ENCODE peak calls at places on chromosomes 7 and 10, in four cellular contexts. U is MCF 10A, B is ovary, D is breast epithelium. I is an unnamed sample.

GRCh38 chr10:32077896-32078295 is 21.7 kb upstream of the KIF5B start:
- DNase-seq in U (peak; percentile 81), B (no peak), D (no peak), I (no peak)

GRCh38 chr7:155464183-155464582 is 6.3 kb downstream of the EN2 start:
- DNase-seq in U (no peak), B (no peak), D (no peak), I (no peak)

GRCh38 chr10:51501396-51501795 is 198.0 kb downstream of the CSTF2T start:
- DNase-seq in U (no peak), B (no peak), D (no peak), I (no peak)

GRCh38 chr10:89479255-89479654 is 56.1 kb downstream of the SLC16A12 start:
- DNase-seq in U (no peak), B (no peak), D (no peak), I (no peak)

GRCh38 chr10:102452672-102453340 is 1.5 kb upstream of the C10orf95 start:
- DNase-seq in U (peak; percentile 70), B (no peak), D (no peak), I (no peak)

GRCh38 chr7:128351296-128352123 is 7.8 kb upstream of the RBM28 start:
- DNase-seq in U (no peak), B (no peak), D (no peak), I (no peak)

GRCh38 chr7:87318741-87319140 is 26.7 kb upstream of the CROT start:
- DNase-seq in U (peak; percentile 39), B (no peak), D (no peak), I (no peak)

GRCh38 chr10:458466-458865 is 231.0 kb downstream of the DIP2C start:
- DNase-seq in U (no peak), B (no peak), D (no peak), I (no peak)

GRCh38 chr7:24576171-24577052 is 3.2 kb downstream of the PALS2 start:
- DNase-seq in U (peak; percentile 79), B (no peak), D (no peak), I (no peak)

GRCh38 chr7:87058739-87059524 is 522 bp downstream of the ELAPOR2 start:
- DNase-seq in U (peak; percentile 5), B (peak; percentile 17), D (peak; percentile 54), I (no peak)

GRCh38 chr10:123284022-123284421 is 129.8 kb downstream of the BUB3 start:
- DNase-seq in U (peak; percentile 8), B (no peak), D (no peak), I (no peak)

GRCh38 chr10:17375936-17376584 is 78.3 kb downstream of the ST8SIA6 start:
- DNase-seq in U (peak; percentile 25), B (no peak), D (no peak), I (no peak)

GRCh38 chr10:11162828-11163599 is 145.3 kb downstream of the CELF2 start:
- DNase-seq in U (no peak), B (no peak), D (no peak), I (no peak)

GRCh38 chr7:132243463-132243862 is 332.8 kb downstream of the PLXNA4 start:
- DNase-seq in U (no peak), B (no peak), D (no peak), I (no peak)

GRCh38 chr10:97032624-97033023 is 153.1 kb downstream of the SLIT1 start:
- DNase-seq in U (no peak), B (no peak), D (no peak), I (no peak)

GRCh38 chr7:11281953-11282352 is 308.3 kb downstream of the PHF14 start:
- DNase-seq in U (no peak), B (no peak), D (no peak), I (no peak)

GRCh38 chr7:26691886-26692285 is 172.5 kb downstream of the SKAP2 start:
- DNase-seq in U (no peak), B (no peak), D (no peak), I (no peak)

GRCh38 chr7:48388922-48389321 is 217.7 kb downstream of the ABCA13 start:
- DNase-seq in U (no peak), B (no peak), D (no peak), I (no peak)

GRCh38 chr7:75980126-75980864 is 14.1 kb downstream of the TMEM120A start:
- DNase-seq in U (no peak), B (peak; percentile 54), D (no peak), I (no peak)

GRCh38 chr10:3067859-3068179 is 471 bp downstream of the PFKP start:
- DNase-seq in U (no peak), B (no peak), D (no peak), I (no peak)

GRCh38 chr7:96495751-96496216 is 173.9 kb upstream of the SLC25A13 start:
- DNase-seq in U (peak; percentile 29), B (no peak), D (no peak), I (no peak)

GRCh38 chr10:26046073-26046684 is 112.2 kb downstream of the MYO3A start:
- DNase-seq in U (no peak), B (no peak), D (no peak), I (no peak)

GRCh38 chr7:43260980-43261878 is 148.8 kb downstream of the HECW1 start:
- DNase-seq in U (peak; percentile 86), B (peak; percentile 75), D (no peak), I (peak; percentile 40)

GRCh38 chr10:118276727-118277126 is 65.4 kb downstream of the FAM204A start:
- DNase-seq in U (no peak), B (no peak), D (no peak), I (no peak)

GRCh38 chr7:77235280-77235679 is 35.7 kb upstream of the FGL2 start:
- DNase-seq in U (no peak), B (no peak), D (no peak), I (no peak)

GRCh38 chr10:96217711-96218110 is 53.7 kb downstream of the BLNK start:
- DNase-seq in U (no peak), B (no peak), D (no peak), I (no peak)

GRCh38 chr7:111438369-111439289 is 123.7 kb downstream of the IMMP2L start:
- DNase-seq in U (peak; percentile 40), B (no peak), D (no peak), I (no peak)

GRCh38 chr7:3461923-3462322 is 160.9 kb downstream of the SDK1 start:
- DNase-seq in U (no peak), B (no peak), D (no peak), I (no peak)

GRCh38 chr7:107128748-107129147 is 40.1 kb upstream of the HBP1 start:
- DNase-seq in U (no peak), B (no peak), D (no peak), I (no peak)

GRCh38 chr7:89623018-89623672 is 531.1 kb upstream of the STEAP1 start:
- DNase-seq in U (peak; percentile 56), B (peak; percentile 36), D (no peak), I (no peak)

GRCh38 chr7:42237162-42237821 is at the start of gene GLI3:
- DNase-seq in U (peak; percentile 95), B (peak; percentile 92), D (peak; percentile 85), I (peak; percentile 38)

GRCh38 chr7:157983442-157984137 is 604.0 kb downstream of the PTPRN2 start:
- DNase-seq in U (no peak), B (no peak), D (no peak), I (no peak)

GRCh38 chr7:55367283-55367840 is 2.2 kb downstream of the LANCL2 start:
- DNase-seq in U (no peak), B (no peak), D (no peak), I (no peak)

GRCh38 chr7:55365103-55365679 is at the start of gene LANCL2:
- DNase-seq in U (peak; percentile 14), B (no peak), D (no peak), I (no peak)

GRCh38 chr7:55366461-55367138 is 1.5 kb downstream of the LANCL2 start:
- DNase-seq in U (peak; percentile 2), B (no peak), D (no peak), I (no peak)

GRCh38 chr7:55363386-55364170 is 1.6 kb upstream of the LANCL2 start:
- DNase-seq in U (no peak), B (no peak), D (no peak), I (no peak)

DNA sequence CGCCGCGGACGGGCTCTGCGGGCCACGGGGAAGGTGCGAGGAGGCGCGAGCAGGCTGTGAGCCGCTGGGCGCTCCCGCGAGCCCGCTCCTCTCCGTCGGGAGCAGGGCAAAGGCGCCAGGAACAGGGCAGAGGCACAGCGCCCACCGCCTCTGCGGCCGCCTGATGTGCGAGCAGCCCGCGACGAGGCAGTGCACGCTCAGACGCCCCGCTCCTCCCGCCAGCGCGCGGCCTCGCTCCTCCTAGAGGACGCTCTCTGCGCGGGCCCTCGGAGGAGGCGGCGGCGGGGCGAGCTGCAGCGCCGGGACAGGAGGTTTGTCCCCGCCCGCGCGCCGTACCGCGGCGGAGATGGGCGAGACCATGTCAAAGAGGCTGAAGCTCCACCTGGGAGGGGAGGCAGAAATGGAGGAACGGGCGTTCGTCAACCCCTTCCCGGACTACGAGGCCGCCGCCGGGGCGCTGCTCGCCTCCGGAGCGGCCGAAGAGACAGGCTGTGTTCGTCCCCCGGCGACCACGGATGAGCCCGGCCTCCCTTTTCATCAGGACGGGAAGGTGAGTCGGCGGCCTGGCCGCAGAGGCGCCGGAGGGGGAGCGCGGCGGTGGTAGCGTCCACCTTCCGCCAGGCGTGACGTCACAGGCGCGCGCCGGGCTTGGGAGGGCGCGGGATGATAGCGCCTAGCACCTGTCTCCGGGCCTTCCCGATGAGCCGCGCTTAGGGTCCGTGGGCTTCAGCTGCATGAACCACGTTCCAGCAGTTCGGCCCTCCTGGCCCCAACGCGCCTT is 733 bp downstream of the LANCL2 start:
- DNase-seq in U (peak; percentile 96), B (peak; percentile 93), D (peak; percentile 92), I (peak; percentile 81)
- TF ChIP-seq CTCF in U (peak; percentile 10), B (peak; percentile 28), D (peak; percentile 31), I (no peak)

GRCh38 chr10:126781817-126782216 is 111.3 kb upstream of the C10orf90 start:
- DNase-seq in U (no peak), B (no peak), D (no peak), I (no peak)

GRCh38 chr10:126777726-126778125 is 107.2 kb upstream of the C10orf90 start:
- DNase-seq in U (no peak), B (no peak), D (no peak), I (no peak)
- TF ChIP-seq CTCF in U (no peak), B (no peak), D (no peak), I (no peak)

GRCh38 chr7:73839743-73840714 is 2.3 kb downstream of the METTL27 start:
- DNase-seq in U (no peak), B (no peak), D (no peak), I (no peak)
- TF ChIP-seq CTCF in U (no peak), B (no peak), D (no peak), I (no peak)

GRCh38 chr10:131314148-131314547 is 2.6 kb upstream of the TCERG1L start:
- DNase-seq in U (no peak), B (no peak), D (no peak), I (no peak)

GRCh38 chr10:131310904-131311660 is 439 bp downstream of the TCERG1L start:
- DNase-seq in U (no peak), B (peak; percentile 31), D (no peak), I (no peak)

GRCh38 chr10:131313377-131313776 is 1.9 kb upstream of the TCERG1L start:
- DNase-seq in U (no peak), B (no peak), D (no peak), I (no peak)

GRCh38 chr10:131311661-131312260 is at the start of gene TCERG1L:
- DNase-seq in U (no peak), B (peak; percentile 35), D (no peak), I (no peak)

DNA sequence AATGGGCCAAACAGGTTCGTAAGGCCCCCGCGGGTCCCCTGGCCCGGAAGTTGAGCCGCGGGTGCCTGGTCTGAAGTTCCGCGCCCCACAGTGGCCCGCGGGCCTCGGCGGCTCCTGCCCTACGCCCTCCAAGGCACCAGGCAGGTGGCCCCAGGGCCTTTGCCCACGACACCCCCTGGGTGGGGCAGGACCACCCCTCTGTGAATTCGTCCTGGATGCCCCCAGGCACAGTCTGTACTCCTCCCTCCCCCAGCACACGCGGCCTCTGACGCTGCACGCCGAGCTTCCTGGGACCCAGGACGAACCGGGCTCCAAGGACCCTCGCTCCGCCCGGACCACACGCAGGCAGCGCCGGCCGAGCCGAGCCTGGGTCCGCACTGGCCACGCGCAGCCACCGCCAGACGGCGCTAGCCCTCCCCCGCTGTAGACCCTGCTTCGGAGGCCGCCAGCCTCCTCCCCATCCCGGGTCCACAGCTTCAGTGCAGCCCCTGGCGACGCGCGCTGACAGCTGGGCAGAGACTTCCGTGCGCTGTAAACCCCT is 810 bp upstream of the TCERG1L start:
- DNase-seq in U (no peak), B (peak; percentile 50), D (no peak), I (no peak)
- TF ChIP-seq CTCF in U (no peak), B (peak; percentile 71), D (no peak), I (no peak)